ENCODE peak calls at places on chromosome 3, in ten cellular contexts. O, F, N, C, M, R, G, J, I and A are unnamed samples.
A peak's percentile ranks its signal among the peaks of the same experiment; 100 is the strongest.

GRCh38 chr3:134807189-134807588 is 12.1 kb downstream of the EPHB1 start:
- DNase-seq in J (no peak), G (no peak), I (no peak), O (no peak), R (no peak), M (no peak), F (no peak), C (peak; percentile 9), N (no peak), A (no peak)

GRCh38 chr3:33915796-33916589 is 117.6 kb downstream of the PDCD6IP start:
- DNase-seq in J (no peak), F (peak; percentile 47), N (no peak), G (no peak), M (peak; percentile 43), C (no peak), I (no peak), R (no peak), O (peak; percentile 28), A (no peak)

GRCh38 chr3:110779581-110779980 is 292.0 kb upstream of the NECTIN3 start:
- DNase-seq in O (no peak), J (no peak), C (no peak), G (no peak), R (no peak), M (no peak), F (no peak), N (no peak), I (no peak), A (no peak)

GRCh38 chr3:105791919-105792786 is 76.7 kb downstream of the CBLB start:
- DNase-seq in R (no peak), F (no peak), J (peak; percentile 93), O (peak; percentile 96), N (no peak), M (peak; percentile 87), G (no peak), C (peak; percentile 82), I (peak; percentile 84), A (no peak)

GRCh38 chr3:47661121-47661752 is 82.6 kb upstream of the CSPG5 start:
- DNase-seq in R (no peak), F (no peak), J (no peak), N (no peak), G (no peak), O (peak; percentile 85), C (no peak), I (no peak), M (peak; percentile 27), A (no peak)

GRCh38 chr3:76043746-76044145 is 258.4 kb upstream of the ZNF717 start:
- DNase-seq in I (no peak), O (no peak), J (no peak), F (peak; percentile 80), C (no peak), N (no peak), G (no peak), R (no peak), M (no peak), A (no peak)

GRCh38 chr3:135106445-135106844 is 311.4 kb downstream of the EPHB1 start:
- DNase-seq in I (peak; percentile 23), G (no peak), M (no peak), C (no peak), O (peak; percentile 5), F (peak; percentile 82), J (no peak), N (no peak), R (no peak), A (no peak)

GRCh38 chr3:70049761-70050160 is 50.2 kb downstream of the SAMMSON start:
- DNase-seq in M (no peak), N (no peak), G (no peak), C (no peak), F (peak; percentile 23), O (peak; percentile 11), R (no peak), J (no peak), I (no peak), A (no peak)

GRCh38 chr3:52268036-52268435 is 10.4 kb downstream of the WDR82 start:
- DNase-seq in G (no peak), M (no peak), J (no peak), O (no peak), F (no peak), I (no peak), R (no peak), C (no peak), N (no peak), A (no peak)

GRCh38 chr3:190094201-190094718 is 26.4 kb downstream of the P3H2 start:
- DNase-seq in I (peak; percentile 78), M (peak; percentile 19), N (no peak), R (no peak), F (no peak), C (peak; percentile 78), J (no peak), O (peak; percentile 63), G (no peak), A (no peak)

GRCh38 chr3:113897373-113897777 is 50.4 kb upstream of the ZDHHC23 start:
- DNase-seq in F (no peak), I (no peak), O (no peak), J (no peak), M (peak; percentile 44), C (no peak), R (no peak), N (no peak), G (no peak), A (no peak)

GRCh38 chr3:113829576-113830354 is 8.8 kb upstream of the GRAMD1C start:
- DNase-seq in M (no peak), F (no peak), J (no peak), R (no peak), N (no peak), G (no peak), C (no peak), O (no peak), I (no peak), A (no peak)

GRCh38 chr3:123156276-123156995 is 45.3 kb upstream of the SEC22A start:
- DNase-seq in G (no peak), C (no peak), N (no peak), R (no peak), I (no peak), O (no peak), F (no peak), M (no peak), J (no peak), A (no peak)

GRCh38 chr3:47469616-47470015 is 6.1 kb downstream of the SCAP start:
- DNase-seq in O (no peak), I (peak; percentile 64), F (no peak), N (no peak), R (no peak), J (no peak), G (no peak), M (no peak), C (no peak), A (no peak)

GRCh38 chr3:179321585-179322322 is 1.1 kb upstream of the ZNF639 start:
- DNase-seq in M (peak; percentile 41), N (no peak), F (peak; percentile 66), R (peak; percentile 43), J (no peak), O (peak; percentile 63), I (peak; percentile 45), C (no peak), G (no peak), A (no peak)

GRCh38 chr3:31422237-31422636 is 110.5 kb upstream of the STT3B start:
- DNase-seq in G (no peak), R (no peak), C (no peak), F (no peak), M (no peak), O (no peak), J (no peak), N (no peak), I (no peak), A (no peak)
- H3K27ac ChIP-seq in G (no peak overlapping the region), R (no peak overlapping the region), C (no peak overlapping the region), F (no peak overlapping the region), M (no peak overlapping the region), O (no peak overlapping the region), J (no peak overlapping the region), N (no peak overlapping the region), I (no peak overlapping the region), A (no peak overlapping the region)

GRCh38 chr3:188476930-188477329 is 323.0 kb downstream of the LPP start:
- DNase-seq in J (no peak), R (no peak), O (no peak), C (no peak), I (no peak), N (no peak), G (no peak), F (peak; percentile 21), M (no peak), A (no peak)
- H3K27ac ChIP-seq in J (no peak overlapping the region), R (no peak overlapping the region), O (no peak overlapping the region), C (no peak overlapping the region), I (no peak overlapping the region), N (no peak overlapping the region), G (no peak overlapping the region), F (peak overlapping the region; percentile 28), M (no peak overlapping the region), A (no peak overlapping the region)

GRCh38 chr3:100710355-100711198 is 1.3 kb downstream of the TFG start:
- DNase-seq in O (peak; percentile 77), M (peak; percentile 75), I (peak; percentile 45), N (no peak), J (no peak), R (no peak), G (no peak), F (peak; percentile 73), C (no peak), A (no peak)

GRCh38 chr3:100709840-100710235 is 544 bp downstream of the TFG start:
- DNase-seq in N (no peak), F (peak; percentile 73), I (peak; percentile 41), J (peak; percentile 72), R (no peak), M (peak; percentile 32), O (peak; percentile 20), C (peak; percentile 80), G (peak; percentile 82), A (peak; percentile 59)

GRCh38 chr3:100708989-100709839 is at the start of gene TFG:
- DNase-seq in O (peak; percentile 99), N (peak; percentile 93), R (peak; percentile 96), I (peak; percentile 99), J (peak; percentile 99), M (peak; percentile 99), G (peak; percentile 100), F (peak; percentile 96), C (peak; percentile 99), A (peak; percentile 98)

GRCh38 chr3:100706365-100706764 is 2.9 kb upstream of the TFG start:
- DNase-seq in G (no peak), F (no peak), O (peak; percentile 13), M (peak; percentile 66), N (no peak), J (no peak), R (no peak), C (no peak), I (no peak), A (no peak)

DNA sequence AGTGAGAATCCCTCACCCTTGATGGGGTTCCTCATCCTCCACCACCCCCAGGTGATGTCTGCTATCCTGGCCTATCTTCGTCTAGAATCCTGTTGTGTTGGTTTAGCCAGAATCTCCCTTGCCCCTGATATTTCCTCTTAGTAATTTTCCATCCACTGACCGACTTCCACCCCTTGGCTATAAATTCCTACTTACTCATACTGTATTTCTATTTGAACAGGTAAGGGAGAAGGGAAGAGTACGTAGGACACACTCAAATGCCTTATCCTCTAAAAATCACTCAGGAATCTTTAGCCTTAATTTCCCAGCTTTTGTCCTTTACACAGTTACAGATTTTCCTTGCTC is 678 bp upstream of the TFG start:
- DNase-seq in J (no peak), M (no peak), N (no peak), G (no peak), C (no peak), R (no peak), F (no peak), I (no peak), O (no peak), A (no peak)
- H3K27ac ChIP-seq in J (peak overlapping the region; percentile 97), M (peak overlapping the region; percentile 97), N (peak overlapping the region; percentile 94), G (no peak overlapping the region), C (peak overlapping the region; percentile 97), R (peak overlapping the region; percentile 99), F (no peak overlapping the region), I (no peak overlapping the region), O (no peak overlapping the region), A (peak overlapping the region; percentile 93)

GRCh38 chr3:20052851-20053250 is 12.6 kb downstream of the KAT2B start:
- DNase-seq in F (no peak), G (no peak), N (no peak), M (no peak), R (no peak), I (no peak), O (no peak), J (no peak), C (no peak), A (no peak)
- H3K27ac ChIP-seq in F (no peak overlapping the region), G (no peak overlapping the region), N (no peak overlapping the region), M (no peak overlapping the region), R (no peak overlapping the region), I (no peak overlapping the region), O (no peak overlapping the region), J (no peak overlapping the region), C (no peak overlapping the region), A (no peak overlapping the region)